ENCODE peak calls at places on chromosome 18, in four cellular contexts. One of them, this sample, is unnamed.

GRCh38 chr18:74532511-74533025 is 1.7 kb upstream of the CNDP1 start:
- DNase-seq in adrenal gland: peak
- DNase-seq in CD4-positive, CD25-positive, alpha-beta regulatory T cell: no peak
- DNase-seq in tibial artery: no peak
- DNase-seq in this sample: no peak

GRCh38 chr18:76519156-76519549 is 24.1 kb upstream of the ZNF516 start:
- DNase-seq in adrenal gland: no peak
- DNase-seq in CD4-positive, CD25-positive, alpha-beta regulatory T cell: no peak
- DNase-seq in tibial artery: no peak
- DNase-seq in this sample: no peak

GRCh38 chr18:49021433-49022129 is 70.8 kb upstream of the SMAD7 start:
- DNase-seq in adrenal gland: peak
- DNase-seq in CD4-positive, CD25-positive, alpha-beta regulatory T cell: peak
- DNase-seq in tibial artery: no peak
- DNase-seq in this sample: peak

GRCh38 chr18:2356906-2357305 is 214.4 kb downstream of the METTL4 start:
- DNase-seq in adrenal gland: no peak
- DNase-seq in CD4-positive, CD25-positive, alpha-beta regulatory T cell: no peak
- DNase-seq in tibial artery: no peak
- DNase-seq in this sample: no peak

GRCh38 chr18:79609841-79610281 is 69.7 kb upstream of the CTDP1 start:
- DNase-seq in adrenal gland: no peak
- DNase-seq in CD4-positive, CD25-positive, alpha-beta regulatory T cell: no peak
- DNase-seq in tibial artery: no peak
- DNase-seq in this sample: peak

GRCh38 chr18:47979611-47980200 is 49.2 kb upstream of the SMAD2 start:
- DNase-seq in adrenal gland: no peak
- DNase-seq in CD4-positive, CD25-positive, alpha-beta regulatory T cell: no peak
- DNase-seq in tibial artery: no peak
- DNase-seq in this sample: no peak

GRCh38 chr18:31789409-31789808 is 28.7 kb upstream of the SLC25A52 start:
- DNase-seq in adrenal gland: no peak
- DNase-seq in CD4-positive, CD25-positive, alpha-beta regulatory T cell: no peak
- DNase-seq in tibial artery: no peak
- DNase-seq in this sample: no peak

GRCh38 chr18:56382541-56382940 is 255.9 kb downstream of the TXNL1 start:
- DNase-seq in adrenal gland: no peak
- DNase-seq in CD4-positive, CD25-positive, alpha-beta regulatory T cell: no peak
- DNase-seq in tibial artery: no peak
- DNase-seq in this sample: no peak

GRCh38 chr18:6591491-6591890 is 138.0 kb upstream of the ARHGAP28 start:
- DNase-seq in adrenal gland: no peak
- DNase-seq in CD4-positive, CD25-positive, alpha-beta regulatory T cell: no peak
- DNase-seq in tibial artery: no peak
- DNase-seq in this sample: no peak

GRCh38 chr18:9474103-9474982 is 970 bp upstream of the RALBP1 start:
- DNase-seq in adrenal gland: peak
- DNase-seq in CD4-positive, CD25-positive, alpha-beta regulatory T cell: no peak
- DNase-seq in tibial artery: peak
- DNase-seq in this sample: no peak

GRCh38 chr18:45266023-45266422 is 349.3 kb upstream of the SLC14A2 start:
- DNase-seq in adrenal gland: no peak
- DNase-seq in CD4-positive, CD25-positive, alpha-beta regulatory T cell: no peak
- DNase-seq in tibial artery: no peak
- DNase-seq in this sample: no peak

GRCh38 chr18:70454705-70455322 is 166.0 kb downstream of the SOCS6 start:
- DNase-seq in adrenal gland: no peak
- DNase-seq in CD4-positive, CD25-positive, alpha-beta regulatory T cell: peak
- DNase-seq in tibial artery: no peak
- DNase-seq in this sample: no peak

GRCh38 chr18:43161528-43161927 is 46.0 kb upstream of the RIT2 start:
- DNase-seq in adrenal gland: no peak
- DNase-seq in CD4-positive, CD25-positive, alpha-beta regulatory T cell: no peak
- DNase-seq in tibial artery: no peak
- DNase-seq in this sample: no peak

GRCh38 chr18:37987901-37988300 is 422.3 kb upstream of the CELF4 start:
- DNase-seq in adrenal gland: no peak
- DNase-seq in CD4-positive, CD25-positive, alpha-beta regulatory T cell: no peak
- DNase-seq in tibial artery: no peak
- DNase-seq in this sample: no peak

GRCh38 chr18:48590678-48591077 is 51.8 kb downstream of the CTIF start:
- DNase-seq in adrenal gland: no peak
- DNase-seq in CD4-positive, CD25-positive, alpha-beta regulatory T cell: no peak
- DNase-seq in tibial artery: no peak
- DNase-seq in this sample: no peak

GRCh38 chr18:1527805-1528204 is 623.1 kb downstream of the ADCYAP1 start:
- DNase-seq in adrenal gland: no peak
- DNase-seq in CD4-positive, CD25-positive, alpha-beta regulatory T cell: no peak
- DNase-seq in tibial artery: no peak
- DNase-seq in this sample: no peak

GRCh38 chr18:27181726-27182125 is 3.4 kb downstream of the CHST9 start:
- DNase-seq in adrenal gland: no peak
- DNase-seq in CD4-positive, CD25-positive, alpha-beta regulatory T cell: no peak
- DNase-seq in tibial artery: no peak
- DNase-seq in this sample: no peak

GRCh38 chr18:21489119-21489750 is 111.3 kb downstream of the ESCO1 start:
- DNase-seq in adrenal gland: peak
- DNase-seq in CD4-positive, CD25-positive, alpha-beta regulatory T cell: peak
- DNase-seq in tibial artery: no peak
- DNase-seq in this sample: no peak

GRCh38 chr18:79405781-79406575 is 10.2 kb downstream of the NFATC1 start:
- DNase-seq in adrenal gland: peak
- DNase-seq in CD4-positive, CD25-positive, alpha-beta regulatory T cell: peak
- DNase-seq in tibial artery: peak
- DNase-seq in this sample: peak

GRCh38 chr18:47719096-47719780 is 211.2 kb downstream of the SMAD2 start:
- DNase-seq in adrenal gland: peak
- DNase-seq in CD4-positive, CD25-positive, alpha-beta regulatory T cell: no peak
- DNase-seq in tibial artery: no peak
- DNase-seq in this sample: no peak

GRCh38 chr18:77035380-77035779 is 97.2 kb downstream of the MBP start:
- DNase-seq in adrenal gland: peak
- DNase-seq in CD4-positive, CD25-positive, alpha-beta regulatory T cell: no peak
- DNase-seq in tibial artery: no peak
- DNase-seq in this sample: no peak

GRCh38 chr18:3069671-3070433 is 56.9 kb upstream of the LPIN2 start:
- DNase-seq in adrenal gland: peak
- DNase-seq in CD4-positive, CD25-positive, alpha-beta regulatory T cell: no peak
- DNase-seq in tibial artery: no peak
- DNase-seq in this sample: no peak

GRCh38 chr18:51196116-51196810 is 1.2 kb downstream of the MEX3C start:
- DNase-seq in adrenal gland: peak
- DNase-seq in CD4-positive, CD25-positive, alpha-beta regulatory T cell: peak
- DNase-seq in tibial artery: peak
- DNase-seq in this sample: peak

GRCh38 chr18:26640541-26640940 is 92.2 kb upstream of the KCTD1 start:
- DNase-seq in adrenal gland: no peak
- DNase-seq in CD4-positive, CD25-positive, alpha-beta regulatory T cell: no peak
- DNase-seq in tibial artery: no peak
- DNase-seq in this sample: no peak

GRCh38 chr18:64886995-64887394 is 738.1 kb upstream of the LINC00305 start:
- DNase-seq in adrenal gland: no peak
- DNase-seq in CD4-positive, CD25-positive, alpha-beta regulatory T cell: no peak
- DNase-seq in tibial artery: no peak
- DNase-seq in this sample: no peak

GRCh38 chr18:11951390-11951851 is 29.9 kb upstream of the IMPA2 start:
- DNase-seq in adrenal gland: no peak
- DNase-seq in CD4-positive, CD25-positive, alpha-beta regulatory T cell: no peak
- DNase-seq in tibial artery: no peak
- DNase-seq in this sample: no peak

GRCh38 chr18:24014986-24015896 is 687 bp downstream of the TTC39C start:
- DNase-seq in adrenal gland: peak
- DNase-seq in CD4-positive, CD25-positive, alpha-beta regulatory T cell: peak
- DNase-seq in tibial artery: peak
- DNase-seq in this sample: peak

GRCh38 chr18:46411862-46412690 is 244.9 kb downstream of the LOXHD1 start:
- DNase-seq in adrenal gland: peak
- DNase-seq in CD4-positive, CD25-positive, alpha-beta regulatory T cell: no peak
- DNase-seq in tibial artery: no peak
- DNase-seq in this sample: no peak

GRCh38 chr18:23585897-23586248 is 433 bp downstream of the NPC1 start:
- DNase-seq in adrenal gland: no peak
- DNase-seq in CD4-positive, CD25-positive, alpha-beta regulatory T cell: no peak
- DNase-seq in tibial artery: no peak
- DNase-seq in this sample: no peak

GRCh38 chr18:69898241-69898861 is 49.3 kb downstream of the CD226 start:
- DNase-seq in adrenal gland: no peak
- DNase-seq in CD4-positive, CD25-positive, alpha-beta regulatory T cell: peak
- DNase-seq in tibial artery: no peak
- DNase-seq in this sample: no peak

GRCh38 chr18:13446581-13447470 is 228.3 kb downstream of the LDLRAD4 start:
- DNase-seq in adrenal gland: peak
- DNase-seq in CD4-positive, CD25-positive, alpha-beta regulatory T cell: peak
- DNase-seq in tibial artery: no peak
- DNase-seq in this sample: peak

GRCh38 chr18:44075038-44075437 is 605.6 kb upstream of the SETBP1 start:
- DNase-seq in adrenal gland: no peak
- DNase-seq in CD4-positive, CD25-positive, alpha-beta regulatory T cell: no peak
- DNase-seq in tibial artery: no peak
- DNase-seq in this sample: no peak

GRCh38 chr18:10497350-10497749 is 28.5 kb upstream of the NAPG start:
- DNase-seq in adrenal gland: no peak
- DNase-seq in CD4-positive, CD25-positive, alpha-beta regulatory T cell: no peak
- DNase-seq in tibial artery: no peak
- DNase-seq in this sample: no peak

GRCh38 chr18:10499230-10499629 is 26.6 kb upstream of the NAPG start:
- DNase-seq in adrenal gland: no peak
- DNase-seq in CD4-positive, CD25-positive, alpha-beta regulatory T cell: no peak
- DNase-seq in tibial artery: no peak
- DNase-seq in this sample: no peak

GRCh38 chr18:10490401-10491289 is 35.2 kb upstream of the NAPG start:
- DNase-seq in adrenal gland: no peak
- DNase-seq in CD4-positive, CD25-positive, alpha-beta regulatory T cell: peak
- DNase-seq in tibial artery: no peak
- DNase-seq in this sample: no peak

GRCh38 chr18:10500038-10500437 is 25.8 kb upstream of the NAPG start:
- DNase-seq in adrenal gland: no peak
- DNase-seq in CD4-positive, CD25-positive, alpha-beta regulatory T cell: no peak
- DNase-seq in tibial artery: no peak
- DNase-seq in this sample: no peak

DNA sequence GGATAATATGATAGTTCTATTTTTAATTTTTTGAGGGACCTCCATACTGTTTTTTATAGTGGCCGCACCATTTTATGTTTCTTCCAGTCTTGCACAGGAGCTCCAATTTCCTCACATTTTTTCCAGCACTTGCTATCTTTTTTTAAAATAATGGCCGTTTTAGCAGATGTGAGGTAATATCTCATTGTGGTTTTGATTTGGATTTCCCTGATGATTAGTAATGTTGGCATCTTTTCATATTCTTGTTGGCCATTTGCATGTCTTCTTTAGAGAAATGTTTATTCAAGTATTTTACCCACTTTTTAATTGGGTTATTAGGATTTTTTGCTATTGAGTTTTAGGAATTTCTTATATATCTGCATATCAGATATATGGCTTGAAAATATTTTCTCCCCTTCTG is 29.9 kb upstream of the NAPG start:
- DNase-seq in adrenal gland: no peak
- DNase-seq in CD4-positive, CD25-positive, alpha-beta regulatory T cell: no peak
- DNase-seq in tibial artery: no peak
- DNase-seq in this sample: no peak
- H3K27ac ChIP-seq in adrenal gland: no peak
- H3K27ac ChIP-seq in CD4-positive, CD25-positive, alpha-beta regulatory T cell: no peak
- H3K27ac ChIP-seq in tibial artery: no peak
- H3K27ac ChIP-seq in this sample: no peak

GRCh38 chr18:58578321-58578720 is 50.6 kb downstream of the ALPK2 start:
- DNase-seq in adrenal gland: no peak
- DNase-seq in CD4-positive, CD25-positive, alpha-beta regulatory T cell: no peak
- DNase-seq in tibial artery: no peak
- DNase-seq in this sample: no peak
- H3K27ac ChIP-seq in adrenal gland: no peak
- H3K27ac ChIP-seq in CD4-positive, CD25-positive, alpha-beta regulatory T cell: no peak
- H3K27ac ChIP-seq in tibial artery: no peak
- H3K27ac ChIP-seq in this sample: no peak

GRCh38 chr18:78156466-78156865 is 823.2 kb upstream of the SALL3 start:
- DNase-seq in adrenal gland: no peak
- DNase-seq in CD4-positive, CD25-positive, alpha-beta regulatory T cell: no peak
- DNase-seq in tibial artery: no peak
- DNase-seq in this sample: no peak
- H3K27ac ChIP-seq in adrenal gland: no peak
- H3K27ac ChIP-seq in CD4-positive, CD25-positive, alpha-beta regulatory T cell: no peak
- H3K27ac ChIP-seq in tibial artery: no peak
- H3K27ac ChIP-seq in this sample: no peak

DNA sequence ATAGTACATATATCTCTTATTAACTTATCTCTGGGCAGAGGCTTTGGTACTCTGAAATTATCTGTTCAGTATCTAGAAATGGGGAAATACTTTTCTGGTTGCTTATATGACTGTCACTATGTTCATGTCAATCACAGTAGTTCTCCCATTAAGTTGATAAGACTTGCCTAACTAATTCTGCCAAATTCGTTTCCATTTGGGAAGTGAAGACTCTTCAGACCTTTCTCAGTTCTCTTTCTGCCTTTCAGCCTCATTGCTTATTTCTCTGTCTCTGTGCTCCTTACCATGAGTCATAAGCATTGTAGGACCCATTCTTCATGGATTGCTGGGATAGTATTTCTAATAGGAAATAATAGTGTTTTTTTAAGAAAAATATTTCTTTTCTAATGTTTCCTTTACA is 113.5 kb downstream of the PHLPP1 start:
- DNase-seq in adrenal gland: no peak
- DNase-seq in CD4-positive, CD25-positive, alpha-beta regulatory T cell: no peak
- DNase-seq in tibial artery: no peak
- DNase-seq in this sample: no peak
- H3K27ac ChIP-seq in adrenal gland: no peak
- H3K27ac ChIP-seq in CD4-positive, CD25-positive, alpha-beta regulatory T cell: no peak
- H3K27ac ChIP-seq in tibial artery: no peak
- H3K27ac ChIP-seq in this sample: no peak

DNA sequence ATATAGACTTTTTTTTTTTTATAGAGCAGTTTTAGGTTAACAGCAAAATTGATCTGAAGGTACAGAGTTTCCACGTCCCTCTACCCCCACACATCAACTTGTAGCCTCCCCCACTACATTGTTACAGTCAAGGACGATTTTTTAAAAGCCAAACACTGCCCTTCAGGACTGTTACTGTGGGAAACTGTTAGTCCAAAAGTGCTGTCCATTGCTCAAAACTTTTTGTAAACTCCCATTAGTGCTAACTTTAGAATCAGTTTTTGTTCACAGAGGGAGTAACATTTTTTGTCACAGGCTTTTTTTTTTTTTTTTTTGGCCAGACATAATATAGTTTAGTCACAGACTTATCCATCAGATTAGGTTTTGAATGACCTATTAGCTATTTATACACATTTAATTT is 24.1 kb downstream of the ELP2 start:
- DNase-seq in adrenal gland: no peak
- DNase-seq in CD4-positive, CD25-positive, alpha-beta regulatory T cell: no peak
- DNase-seq in tibial artery: no peak
- DNase-seq in this sample: no peak
- H3K27ac ChIP-seq in adrenal gland: no peak
- H3K27ac ChIP-seq in CD4-positive, CD25-positive, alpha-beta regulatory T cell: no peak
- H3K27ac ChIP-seq in tibial artery: no peak
- H3K27ac ChIP-seq in this sample: peak

This sample was measured in ascending aorta.